ENCODE peak calls at places on chromosomes 2 and 18, in seven cellular contexts. O is NCI-H1694; K is HEK293T; D is posterior cingulate gyrus; M is occipital lobe; F is EL; T is stimulated activated CD8-positive, alpha-beta memory T cell treated with anti-CD3 and anti-CD28 coated beads, Interleukin-2, amount 100 ng/mL, for 1 hour. E is an unnamed sample.

GRCh38 chr2:67002618-67003371 is 394.3 kb upstream of the ETAA1 start:
- DNase-seq in O (no peak), K (no peak), D (no peak), M (no peak), F (no peak), T (no peak), E (no peak)

GRCh38 chr2:84424152-84424551 is 34.9 kb downstream of the SUCLG1 start:
- DNase-seq in O (peak), K (no peak), D (no peak), M (no peak), F (no peak), T (no peak), E (peak)

GRCh38 chr2:160062283-160063005 is at the start of gene PLA2R1:
- DNase-seq in O (no peak), K (no peak), D (no peak), M (peak), F (peak), T (no peak), E (peak)

GRCh38 chr18:79409313-79409712 is 13.6 kb downstream of the NFATC1 start:
- DNase-seq in O (no peak), K (no peak), D (no peak), M (no peak), F (no peak), T (no peak), E (no peak)

GRCh38 chr2:147223553-147223952 is 621.3 kb upstream of the ACVR2A start:
- DNase-seq in O (no peak), K (no peak), D (no peak), M (no peak), F (no peak), T (no peak), E (no peak)

GRCh38 chr2:219530048-219530963 is 13.3 kb downstream of the CHPF start:
- DNase-seq in O (peak), K (peak), D (peak), M (peak), F (peak), T (peak), E (peak)

GRCh38 chr2:98483257-98483861 is 38.7 kb downstream of the INPP4A start:
- DNase-seq in O (no peak), K (no peak), D (no peak), M (no peak), F (no peak), T (no peak), E (peak)

GRCh38 chr2:65275141-65275540 is 47.5 kb downstream of the ACTR2 start:
- DNase-seq in O (no peak), K (no peak), D (no peak), M (no peak), F (no peak), T (no peak), E (no peak)

GRCh38 chr2:165428996-165429395 is 40.5 kb upstream of the CSRNP3 start:
- DNase-seq in O (no peak), K (no peak), D (no peak), M (no peak), F (no peak), T (no peak), E (no peak)

GRCh38 chr2:112834379-112835014 is 2.1 kb downstream of the IL1B start:
- DNase-seq in O (no peak), K (no peak), D (no peak), M (no peak), F (peak), T (no peak), E (no peak)

GRCh38 chr2:197997083-197997541 is 192.7 kb downstream of the PLCL1 start:
- DNase-seq in O (no peak), K (no peak), D (no peak), M (no peak), F (no peak), T (no peak), E (no peak)

GRCh38 chr2:181466661-181467576 is 9.7 kb downstream of the ITGA4 start:
- DNase-seq in O (peak), K (peak), D (peak), M (no peak), F (peak), T (peak), E (peak)

GRCh38 chr18:34224423-34225217 is at the start of gene NOL4:
- DNase-seq in O (peak), K (peak), D (peak), M (peak), F (no peak), T (no peak), E (peak)

GRCh38 chr2:30038419-30038818 is 108.4 kb upstream of the YPEL5 start:
- DNase-seq in O (no peak), K (no peak), D (no peak), M (no peak), F (no peak), T (no peak), E (no peak)

GRCh38 chr18:47929681-47930085 is 776 bp downstream of the SMAD2 start:
- DNase-seq in O (no peak), K (no peak), D (no peak), M (no peak), F (no peak), T (no peak), E (no peak)

GRCh38 chr2:179686718-179687342 is 174.6 kb downstream of the ZNF385B start:
- DNase-seq in O (no peak), K (no peak), D (no peak), M (no peak), F (peak), T (no peak), E (no peak)

GRCh38 chr2:119111115-119111975 is 47.2 kb downstream of the C1QL2 start:
- DNase-seq in O (no peak), K (no peak), D (no peak), M (no peak), F (no peak), T (no peak), E (peak)

GRCh38 chr2:124254621-124255020 is 229.5 kb downstream of the CNTNAP5 start:
- DNase-seq in O (no peak), K (no peak), D (no peak), M (no peak), F (peak), T (no peak), E (no peak)

GRCh38 chr2:227127236-227127635 is 36.8 kb downstream of the COL4A4 start:
- DNase-seq in O (no peak), K (no peak), D (no peak), M (no peak), F (no peak), T (no peak), E (no peak)

GRCh38 chr2:199382091-199382490 is 75.6 kb downstream of the SATB2 start:
- DNase-seq in O (no peak), K (no peak), D (peak), M (no peak), F (no peak), T (no peak), E (no peak)

GRCh38 chr2:111985514-111985913 is 69.6 kb upstream of the TMEM87B start:
- DNase-seq in O (no peak), K (no peak), D (no peak), M (no peak), F (no peak), T (no peak), E (no peak)

GRCh38 chr18:55031164-55031563 is 71.9 kb upstream of the CCDC68 start:
- DNase-seq in O (no peak), K (no peak), D (no peak), M (no peak), F (no peak), T (no peak), E (no peak)

GRCh38 chr2:119407430-119408220 is 24.0 kb upstream of the TMEM37 start:
- DNase-seq in O (peak), K (peak), D (no peak), M (no peak), F (peak), T (no peak), E (peak)

GRCh38 chr2:101718993-101719571 is 21.6 kb downstream of the MAP4K4 start:
- DNase-seq in O (no peak), K (no peak), D (no peak), M (no peak), F (peak), T (no peak), E (no peak)

GRCh38 chr2:231688616-231689508 is 19.5 kb upstream of the PTMA start:
- DNase-seq in O (no peak), K (no peak), D (no peak), M (no peak), F (no peak), T (no peak), E (no peak)

GRCh38 chr2:157053876-157054275 is 203.6 kb upstream of the GALNT5 start:
- DNase-seq in O (peak), K (no peak), D (no peak), M (no peak), F (no peak), T (no peak), E (no peak)

GRCh38 chr18:75290737-75291358 is 80.3 kb downstream of the TSHZ1 start:
- DNase-seq in O (no peak), K (no peak), D (no peak), M (no peak), F (no peak), T (no peak), E (no peak)

E was measured in T47D.